ENCODE peak calls at places on chromosomes 6 and 20, in ten cellular contexts. N is GM12865, M is tibial nerve, J is cardiac fibroblast, D is PC-3, V is fibroblast of the aortic adventitia, A is kidney epithelial cell, W is psoas muscle, O is ascending aorta, X is choroid plexus epithelial cell. I is an unnamed sample.

GRCh38 chr20:59007758-59008511 is 881 bp upstream of the CTSZ start:
- DNase-seq in N (peak; percentile 95), M (peak; percentile 44), J (no peak), D (no peak), V (no peak), A (no peak), W (peak; percentile 44), O (no peak), X (no peak), I (peak; percentile 77)

GRCh38 chr6:3287976-3288707 is 29.4 kb downstream of the PSMG4 start:
- DNase-seq in N (no peak), M (no peak), J (no peak), D (no peak), V (no peak), A (no peak), W (no peak), O (no peak), X (no peak), I (peak; percentile 19)

GRCh38 chr20:1775117-1775516 is 117.5 kb upstream of the SIRPG start:
- DNase-seq in N (no peak), M (no peak), J (peak; percentile 65), D (peak; percentile 79), V (peak; percentile 52), A (no peak), W (no peak), O (no peak), X (peak; percentile 52), I (no peak)

GRCh38 chr20:38304845-38305447 is 990 bp downstream of the BPI start:
- DNase-seq in N (peak; percentile 25), M (no peak), J (peak; percentile 47), D (peak; percentile 64), V (peak; percentile 45), A (no peak), W (peak; percentile 35), O (no peak), X (peak; percentile 71), I (no peak)

GRCh38 chr6:2658788-2659187 is 91.9 kb downstream of the MYLK4 start:
- DNase-seq in N (peak; percentile 42), M (no peak), J (peak; percentile 51), D (peak; percentile 42), V (no peak), A (no peak), W (no peak), O (no peak), X (peak; percentile 31), I (no peak)

GRCh38 chr6:139325003-139325600 is 33.3 kb upstream of the TXLNB start:
- DNase-seq in N (peak; percentile 35), M (no peak), J (no peak), D (no peak), V (no peak), A (no peak), W (no peak), O (no peak), X (no peak), I (no peak)

GRCh38 chr6:44247338-44248302 is 719 bp downstream of the HSP90AB1 start:
- DNase-seq in N (peak; percentile 79), M (peak; percentile 75), J (peak; percentile 53), D (peak; percentile 44), V (peak; percentile 53), A (no peak), W (peak; percentile 81), O (peak; percentile 42), X (peak; percentile 57), I (no peak)

GRCh38 chr20:24672886-24673677 is 203.7 kb downstream of the SYNDIG1 start:
- DNase-seq in N (no peak), M (no peak), J (peak; percentile 96), D (peak; percentile 97), V (peak; percentile 98), A (peak; percentile 96), W (no peak), O (no peak), X (peak; percentile 98), I (peak; percentile 72)

GRCh38 chr20:3449319-3449718 is 21.5 kb upstream of the ATRN start:
- DNase-seq in N (no peak), M (no peak), J (no peak), D (no peak), V (no peak), A (no peak), W (no peak), O (no peak), X (no peak), I (no peak)

GRCh38 chr6:142872376-142872775 is 72.6 kb downstream of the HIVEP2 start:
- DNase-seq in N (no peak), M (no peak), J (peak; percentile 45), D (no peak), V (peak; percentile 66), A (no peak), W (no peak), O (no peak), X (no peak), I (no peak)

GRCh38 chr6:161152527-161152862 is 121.4 kb downstream of the AGPAT4 start:
- DNase-seq in N (no peak), M (no peak), J (no peak), D (no peak), V (no peak), A (no peak), W (no peak), O (no peak), X (no peak), I (no peak)

GRCh38 chr6:140082867-140083297 is 708.4 kb upstream of the CITED2 start:
- DNase-seq in N (no peak), M (no peak), J (peak; percentile 77), D (peak; percentile 51), V (peak; percentile 74), A (no peak), W (no peak), O (no peak), X (peak; percentile 85), I (no peak)

GRCh38 chr6:16401868-16402267 is 163.5 kb downstream of the GMPR start:
- DNase-seq in N (no peak), M (no peak), J (no peak), D (no peak), V (no peak), A (no peak), W (no peak), O (no peak), X (peak; percentile 35), I (no peak)

GRCh38 chr6:145783796-145784195 is 30.8 kb downstream of the FBXO30 start:
- DNase-seq in N (no peak), M (no peak), J (no peak), D (no peak), V (no peak), A (no peak), W (no peak), O (no peak), X (no peak), I (no peak)

GRCh38 chr20:5113615-5113986 is 6.2 kb downstream of the PCNA start:
- DNase-seq in N (no peak), M (no peak), J (no peak), D (no peak), V (no peak), A (no peak), W (no peak), O (no peak), X (no peak), I (no peak)

GRCh38 chr20:21099653-21100589 is 6.2 kb downstream of the LINC00237 start:
- DNase-seq in N (peak; percentile 55), M (no peak), J (peak; percentile 17), D (no peak), V (peak; percentile 17), A (no peak), W (peak; percentile 30), O (no peak), X (no peak), I (no peak)

GRCh38 chr6:132369526-132369925 is 31.7 kb downstream of the MOXD1 start:
- DNase-seq in N (no peak), M (no peak), J (peak; percentile 92), D (peak; percentile 25), V (peak; percentile 84), A (no peak), W (no peak), O (no peak), X (peak; percentile 43), I (no peak)

GRCh38 chr6:27514906-27515495 is 42.1 kb upstream of the ZNF184 start:
- DNase-seq in N (no peak), M (no peak), J (no peak), D (no peak), V (no peak), A (no peak), W (no peak), O (no peak), X (no peak), I (no peak)

GRCh38 chr6:98894810-98895209 is 52.9 kb downstream of the FBXL4 start:
- DNase-seq in N (no peak), M (no peak), J (peak; percentile 64), D (no peak), V (peak; percentile 22), A (peak; percentile 19), W (no peak), O (no peak), X (peak; percentile 55), I (no peak)

GRCh38 chr6:35728663-35729348 is 8.0 kb upstream of the ARMC12 start:
- DNase-seq in N (no peak), M (no peak), J (no peak), D (no peak), V (no peak), A (no peak), W (peak; percentile 79), O (no peak), X (no peak), I (no peak)
- TF ChIP-seq CTCF in N (no peak), M (no peak), J (no peak), D (no peak), V (no peak), A (peak; percentile 11), W (no peak), O (no peak), X (no peak), I (no peak)

GRCh38 chr6:156719720-156720563 is 57.2 kb upstream of the ARID1B start:
- DNase-seq in N (peak; percentile 88), M (peak; percentile 91), J (peak; percentile 94), D (peak; percentile 91), V (peak; percentile 85), A (peak; percentile 55), W (peak; percentile 97), O (peak; percentile 80), X (peak; percentile 98), I (peak; percentile 94)
- H3K4me3 ChIP-seq in N (peak overlapping the region; percentile 50), M (peak overlapping the region; percentile 11), J (peak overlapping the region; percentile 39), D (peak overlapping the region; percentile 48), V (peak overlapping the region; percentile 51), A (no peak overlapping the region), W (peak overlapping the region; percentile 44), O (peak overlapping the region; percentile 34), X (peak overlapping the region; percentile 42), I (no peak overlapping the region)

GRCh38 chr6:82363368-82364086 is at the start of gene TPBG:
- DNase-seq in N (peak; percentile 72), M (peak; percentile 19), J (peak; percentile 92), D (peak; percentile 69), V (peak; percentile 90), A (no peak), W (peak; percentile 59), O (no peak), X (peak; percentile 67), I (peak; percentile 80)
- TF ChIP-seq CTCF in N (peak; percentile 11), M (peak; percentile 20), J (peak; percentile 29), D (peak; percentile 48), V (peak; percentile 42), A (peak; percentile 52), W (peak; percentile 10), O (peak; percentile 42), X (peak; percentile 58), I (peak; percentile 57)

DNA sequence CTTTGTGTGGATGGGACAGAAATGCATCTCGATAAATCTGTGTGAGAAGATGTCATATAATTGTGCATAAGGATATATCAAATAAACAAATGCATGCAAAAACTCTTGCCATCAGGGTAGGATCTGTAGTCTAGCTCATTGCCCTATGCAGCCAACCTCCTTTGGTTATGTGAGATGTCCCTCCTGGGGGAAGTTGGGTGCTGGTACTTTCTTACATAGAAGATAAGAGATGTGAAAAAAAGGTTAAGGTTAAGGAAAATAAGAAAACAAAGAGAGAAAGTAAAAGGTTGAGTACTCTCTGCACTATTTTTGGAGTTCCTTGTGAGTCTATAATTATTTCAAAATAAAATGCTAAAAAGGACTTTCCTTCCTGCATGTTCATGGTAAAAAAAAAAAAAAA is 30.4 kb downstream of the ZDHHC14 start:
- DNase-seq in N (no peak), M (no peak), J (no peak), D (no peak), V (no peak), A (no peak), W (no peak), O (no peak), X (no peak), I (no peak)
- H3K4me3 ChIP-seq in N (no peak overlapping the region), M (no peak overlapping the region), J (no peak overlapping the region), D (no peak overlapping the region), V (no peak overlapping the region), A (no peak overlapping the region), W (no peak overlapping the region), O (no peak overlapping the region), X (no peak overlapping the region), I (no peak overlapping the region)

I was measured in RWPE2.